ENCODE peak calls at places on chromosomes 12 and 14, in four cellular contexts. V is WTC11, Z is HepG2, O is A549. E is an unnamed sample.

GRCh38 chr14:99260652-99261551 is 11.1 kb downstream of the BCL11B start:
- DNase-seq in V (no peak), O (no peak), Z (no peak), E (no peak)

GRCh38 chr12:17304503-17305347 is 698.8 kb upstream of the LMO3 start:
- DNase-seq in Z (no peak), V (no peak), O (peak; percentile 89), E (no peak)

GRCh38 chr12:100574262-100575074 is 984 bp downstream of the GAS2L3 start:
- DNase-seq in Z (no peak), O (peak; percentile 10), V (peak; percentile 23), E (no peak)

GRCh38 chr14:54889919-54890318 is 12.7 kb downstream of the GCH1 start:
- DNase-seq in V (no peak), Z (no peak), O (no peak), E (no peak)

GRCh38 chr12:11797317-11797913 is 147.9 kb downstream of the ETV6 start:
- DNase-seq in Z (peak; percentile 28), V (no peak), O (no peak), E (no peak)

GRCh38 chr14:79668941-79669340 is 542.4 kb downstream of the DIO2 start:
- DNase-seq in O (no peak), V (no peak), Z (no peak), E (no peak)

GRCh38 chr12:3302406-3303041 is 188.5 kb upstream of the PRMT8 start:
- DNase-seq in V (no peak), Z (no peak), O (no peak), E (no peak)

GRCh38 chr14:101535232-101535631 is 26.1 kb upstream of the DIO3 start:
- DNase-seq in O (peak; percentile 56), Z (peak; percentile 57), V (no peak), E (no peak)

GRCh38 chr12:101039848-101040531 is 170.0 kb downstream of the SLC5A8 start:
- DNase-seq in V (no peak), O (no peak), Z (no peak), E (no peak)

GRCh38 chr14:60272177-60272576 is 23.2 kb downstream of the PPM1A start:
- DNase-seq in V (no peak), Z (no peak), O (no peak), E (no peak)

GRCh38 chr12:70386771-70387170 is 20.7 kb downstream of the KCNMB4 start:
- DNase-seq in Z (no peak), O (no peak), V (no peak), E (no peak)

GRCh38 chr12:67827820-67828383 is 161.3 kb upstream of the IFNG-AS1 start:
- DNase-seq in Z (no peak), O (peak; percentile 80), V (no peak), E (no peak)

GRCh38 chr14:43003845-43004244 is 1397.2 kb downstream of the LRFN5 start:
- DNase-seq in Z (peak; percentile 13), V (no peak), O (peak; percentile 41), E (no peak)

GRCh38 chr14:106372870-106373657 is 846.7 kb downstream of the TMEM121 start:
- DNase-seq in Z (peak; percentile 42), O (peak; percentile 51), V (peak; percentile 32), E (peak; percentile 78)

DNA sequence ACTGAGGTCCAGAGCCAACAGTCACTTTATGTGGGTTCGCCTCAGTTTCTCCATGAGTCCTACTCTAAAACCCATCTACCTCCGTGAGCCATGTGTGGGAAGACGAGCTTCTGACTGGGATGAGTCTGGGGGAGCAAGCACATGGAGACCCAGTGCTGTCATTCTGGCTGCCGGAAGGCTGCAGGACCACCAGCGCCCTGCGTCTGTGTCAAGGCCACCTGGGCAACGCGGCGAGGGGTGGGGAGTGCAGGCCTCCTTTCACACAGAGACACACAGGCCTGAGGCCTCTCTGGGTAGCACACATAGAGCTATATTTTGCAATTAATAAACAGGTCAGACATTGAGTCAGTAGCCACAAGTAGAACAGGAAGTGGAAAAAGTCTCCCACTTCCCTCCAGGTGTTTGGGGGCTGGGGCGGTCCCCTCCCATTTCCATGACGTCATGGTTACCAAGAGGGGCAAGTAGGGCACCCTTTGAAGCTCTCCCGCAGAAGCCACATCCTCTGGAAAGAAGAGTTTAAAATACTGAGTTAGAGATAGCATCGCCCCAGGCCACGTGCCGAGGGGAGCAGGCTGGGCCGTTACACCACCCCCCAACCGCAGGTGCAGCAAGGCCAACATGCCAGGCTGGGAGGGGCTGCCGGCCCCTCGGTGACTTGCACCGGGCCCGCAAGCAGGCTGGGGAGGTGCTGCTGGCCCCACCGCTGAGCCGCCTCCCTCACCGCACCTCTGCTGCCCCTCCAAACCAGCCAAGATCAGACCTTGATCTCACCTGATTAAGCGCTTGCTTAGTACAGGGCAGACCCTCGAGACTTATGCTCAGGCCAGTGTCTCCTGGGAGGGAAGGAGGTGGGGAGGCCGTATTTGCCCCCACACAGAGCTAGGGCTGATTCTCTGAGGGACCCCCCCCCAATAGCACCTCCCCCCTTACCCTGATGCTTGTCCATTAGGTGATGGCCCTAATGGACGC is 32.7 kb downstream of the DAD1 start:
- DNase-seq in Z (no peak), V (no peak), O (no peak), E (peak; percentile 53)
- TF ChIP-seq HMGXB4 in Z (no peak), V (no peak), O (no peak), E (no peak)

GRCh38 chr14:96040836-96041371 is 1.7 kb downstream of the C14orf132 start:
- DNase-seq in Z (no peak), O (no peak), V (no peak), E (no peak)
- TF ChIP-seq HMGXB4 in Z (no peak), O (no peak), V (no peak), E (no peak)

DNA sequence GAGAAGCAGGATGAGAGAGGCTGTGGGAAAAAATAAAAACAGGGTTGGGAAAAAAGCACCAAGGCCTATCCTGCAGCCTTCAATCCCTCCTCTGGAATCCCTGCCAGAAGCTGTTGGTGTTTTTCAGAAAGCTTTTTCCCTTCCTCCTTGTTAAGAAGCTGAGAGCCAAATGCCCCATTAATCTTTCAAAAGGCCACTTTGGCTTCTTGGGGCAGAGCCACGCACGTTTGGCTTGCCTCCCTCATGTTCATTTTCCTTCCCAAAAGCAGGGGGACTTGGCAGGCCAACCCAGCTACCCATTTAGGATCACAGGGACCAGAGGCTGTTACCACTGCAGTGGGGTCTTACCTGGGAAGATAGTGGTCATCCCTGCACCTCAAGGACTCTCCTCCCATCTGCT is 365.3 kb downstream of the NUAK1 start:
- DNase-seq in Z (no peak), V (no peak), O (no peak), E (no peak)
- TF ChIP-seq HMGXB4 in Z (no peak), V (no peak), O (no peak), E (no peak)

GRCh38 chr14:65972891-65973290 is 513.3 kb upstream of the CCDC196 start:
- DNase-seq in O (no peak), Z (no peak), V (no peak), E (no peak)

GRCh38 chr14:65981192-65981843 is 504.9 kb upstream of the CCDC196 start:
- DNase-seq in V (no peak), Z (no peak), O (no peak), E (no peak)

GRCh38 chr14:65972346-65972745 is 513.8 kb upstream of the CCDC196 start:
- DNase-seq in V (no peak), Z (no peak), O (no peak), E (no peak)

GRCh38 chr14:65975865-65976264 is 510.3 kb upstream of the CCDC196 start:
- DNase-seq in V (no peak), O (no peak), Z (no peak), E (no peak)

GRCh38 chr14:65976771-65977170 is 509.4 kb upstream of the CCDC196 start:
- DNase-seq in V (no peak), O (no peak), Z (no peak), E (no peak)
- TF ChIP-seq HMGXB4 in V (no peak), O (no peak), Z (no peak), E (no peak)

GRCh38 chr12:103996595-103996994 is 30.9 kb downstream of the TDG start:
- DNase-seq in V (no peak), O (no peak), Z (no peak), E (no peak)

GRCh38 chr12:103994235-103994634 is 28.6 kb downstream of the TDG start:
- DNase-seq in O (no peak), V (no peak), Z (no peak), E (no peak)

GRCh38 chr12:104002686-104003085 is 37.0 kb downstream of the TDG start:
- DNase-seq in Z (no peak), O (no peak), V (no peak), E (no peak)

GRCh38 chr12:103997277-103997900 is 31.7 kb downstream of the TDG start:
- DNase-seq in O (no peak), V (no peak), Z (no peak), E (peak; percentile 40)
- TF ChIP-seq HMGXB4 in O (no peak), V (no peak), Z (no peak), E (no peak)

DNA sequence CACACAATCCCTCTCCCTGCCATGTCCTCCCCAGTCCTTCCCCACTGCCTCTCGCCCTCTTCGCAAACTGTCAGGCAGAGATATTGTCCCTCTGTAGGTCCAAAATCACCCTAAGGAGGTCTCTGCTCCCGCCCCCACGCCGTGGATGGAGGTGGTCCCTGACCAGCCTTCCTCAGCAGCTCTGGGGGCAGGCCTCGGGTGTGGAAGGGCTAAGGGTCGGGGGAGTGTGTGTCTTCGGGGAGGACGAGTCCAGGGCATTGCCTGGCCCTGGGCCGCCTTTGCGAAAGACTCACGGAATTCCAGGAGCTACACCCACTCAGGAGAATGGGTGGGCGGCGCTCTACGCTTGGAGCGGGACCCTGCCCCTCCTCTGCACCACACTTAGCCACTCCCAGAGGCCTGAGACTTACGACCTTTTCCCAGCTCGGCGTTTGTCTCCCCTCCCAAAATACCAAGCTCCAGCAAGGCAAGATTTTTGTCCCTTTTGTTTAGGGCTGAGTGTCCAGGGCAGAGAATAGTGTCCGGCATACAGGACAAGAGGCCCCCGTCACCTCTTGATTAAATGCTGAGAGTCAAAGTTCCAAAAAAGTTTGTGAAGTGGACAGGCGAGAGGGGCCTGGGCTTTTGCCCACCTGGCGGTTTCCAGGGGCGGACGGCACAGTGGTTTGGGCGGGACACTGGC is 881 bp downstream of the PYGL start:
- DNase-seq in Z (peak; percentile 55), O (peak; percentile 78), V (peak; percentile 64), E (peak; percentile 21)
- TF ChIP-seq HMGXB4 in Z (no peak), O (no peak), V (no peak), E (no peak)